ENCODE peak calls at places on chromosomes 4 and X, in eight cellular contexts. E is ecto neural progenitor cell, F is EL, G is ELR, Q is upper lobe of right lung, Z is HT1080, N is endothelial cell, Y is GM23248. W is an unnamed sample.

GRCh38 chr4:148649669-148650331 is 207.6 kb upstream of the NR3C2 start:
- DNase-seq in N (no peak), F (no peak), G (peak), Z (peak), E (no peak), Y (peak), Q (no peak), W (no peak)

GRCh38 chrX:107773206-107773605 is 2.4 kb downstream of the TSC22D3 start:
- DNase-seq in N (no peak), Y (no peak), G (no peak), Q (no peak), E (no peak), F (no peak), Z (no peak), W (no peak)

GRCh38 chr4:140052050-140052449 is 101.9 kb downstream of the MAML3 start:
- DNase-seq in G (peak), E (no peak), N (peak), Y (peak), Q (peak), Z (no peak), F (peak), W (no peak)

GRCh38 chr4:75142850-75143249 is 209.9 kb downstream of the PARM1 start:
- DNase-seq in Z (peak), E (no peak), N (no peak), Q (no peak), F (peak), G (peak), Y (no peak), W (no peak)

GRCh38 chr4:87911252-87911774 is 64.2 kb upstream of the SPP1 start:
- DNase-seq in N (no peak), E (no peak), Z (no peak), Y (no peak), G (no peak), F (no peak), Q (no peak), W (peak)

GRCh38 chrX:133984857-133985163 is 584 bp downstream of the GPC3 start:
- DNase-seq in Q (no peak), N (no peak), F (no peak), Z (no peak), G (no peak), Y (no peak), E (no peak), W (no peak)

GRCh38 chrX:698246-698645 is 67.7 kb downstream of the SHOX start:
- DNase-seq in N (no peak), E (no peak), Y (no peak), Q (no peak), G (no peak), F (no peak), Z (no peak), W (no peak)

GRCh38 chrX:71619193-71619592 is 882 bp upstream of the CXCR3 start:
- DNase-seq in G (no peak), Q (no peak), E (no peak), F (no peak), N (no peak), Y (no peak), Z (no peak), W (no peak)

GRCh38 chr4:101346562-101347266 is 612 bp downstream of the PPP3CA start:
- DNase-seq in Q (peak), N (peak), G (peak), Y (peak), F (peak), E (peak), Z (peak), W (no peak)

GRCh38 chrX:6707497-6707896 is 172.6 kb upstream of the VCX3A start:
- DNase-seq in G (no peak), Y (no peak), F (no peak), Z (peak), Q (no peak), N (no peak), E (no peak), W (no peak)

GRCh38 chrX:39619182-39620009 is 478.4 kb downstream of the BCOR start:
- DNase-seq in Y (no peak), N (peak), E (no peak), Z (no peak), F (no peak), Q (no peak), G (no peak), W (peak)

GRCh38 chrX:122241959-122242358 is 942.1 kb upstream of the GRIA3 start:
- DNase-seq in Q (no peak), Z (no peak), N (no peak), Y (no peak), F (no peak), G (no peak), E (no peak), W (no peak)

GRCh38 chr4:9762823-9763475 is 18.5 kb upstream of the DRD5 start:
- DNase-seq in E (peak), G (peak), Q (no peak), Z (peak), F (peak), Y (peak), N (peak), W (peak)

GRCh38 chrX:140664939-140665338 is 44.6 kb upstream of the LINC00632 start:
- DNase-seq in Z (peak), G (peak), Q (no peak), N (no peak), E (no peak), F (peak), Y (peak), W (no peak)

GRCh38 chr4:13160906-13161305 is 323.2 kb downstream of the RAB28 start:
- DNase-seq in F (peak), N (no peak), Q (no peak), Y (peak), E (no peak), G (peak), Z (peak), W (no peak)

GRCh38 chr4:106767991-106768390 is 268.1 kb downstream of the DKK2 start:
- DNase-seq in N (no peak), Q (no peak), G (no peak), F (no peak), E (no peak), Y (no peak), Z (no peak), W (no peak)

GRCh38 chr4:150327262-150327780 is 249.1 kb downstream of the DCLK2 start:
- DNase-seq in Q (no peak), F (no peak), Z (no peak), N (no peak), Y (no peak), E (no peak), G (no peak), W (no peak)

GRCh38 chrX:118855681-118856310 is 32.2 kb downstream of the ZCCHC12 start:
- DNase-seq in N (no peak), Y (no peak), F (no peak), Z (no peak), E (no peak), G (no peak), Q (no peak), W (no peak)

GRCh38 chrX:74449937-74450330 is 28.6 kb downstream of the SLC16A2 start:
- DNase-seq in G (peak), Z (peak), F (peak), N (no peak), Q (no peak), Y (peak), E (no peak), W (no peak)

GRCh38 chrX:19670321-19670750 is 155.0 kb upstream of the MAP3K15 start:
- DNase-seq in Y (peak), Q (no peak), N (no peak), F (peak), Z (no peak), G (peak), E (no peak), W (no peak)

GRCh38 chr4:3188118-3188517 is 60.8 kb upstream of the MSANTD1 start:
- DNase-seq in G (no peak), Y (no peak), Z (no peak), F (no peak), E (no peak), N (no peak), Q (no peak), W (no peak)